ENCODE peak calls at places on chromosomes 7 and 10, in ten cellular contexts. One of them, this sample, is unnamed.
A peak's percentile ranks its signal among the peaks of the same experiment; 100 is the strongest.

GRCh38 chr7:66654275-66655112 is 25.8 kb downstream of the KCTD7 start:
- DNase-seq in AG09309: peak; percentile 84
- DNase-seq in aorta: peak; percentile 99
- DNase-seq in fibroblast of lung: peak; percentile 98
- DNase-seq in heart left ventricle: peak; percentile 98
- DNase-seq in right cardiac atrium: peak; percentile 99
- DNase-seq in right atrium auricular region: peak; percentile 99
- DNase-seq in IMR-90: peak; percentile 97
- DNase-seq in colonic mucosa: peak; percentile 99
- DNase-seq in fibroblast of the aortic adventitia: peak; percentile 97
- DNase-seq in this sample: peak; percentile 100

GRCh38 chr7:105429746-105430612 is 41.3 kb upstream of the SRPK2 start:
- DNase-seq in colonic mucosa: peak; percentile 53
- DNase-seq in right cardiac atrium: peak; percentile 58
- DNase-seq in fibroblast of the aortic adventitia: peak; percentile 61
- DNase-seq in aorta: no peak
- DNase-seq in AG09309: no peak
- DNase-seq in heart left ventricle: peak; percentile 29
- DNase-seq in fibroblast of lung: peak; percentile 57
- DNase-seq in right atrium auricular region: no peak
- DNase-seq in IMR-90: peak; percentile 47
- DNase-seq in this sample: no peak

GRCh38 chr10:69629897-69630650 is at the start of gene FAM241B:
- DNase-seq in colonic mucosa: peak; percentile 81
- DNase-seq in right cardiac atrium: peak; percentile 85
- DNase-seq in fibroblast of lung: peak; percentile 18
- DNase-seq in AG09309: no peak
- DNase-seq in heart left ventricle: peak; percentile 64
- DNase-seq in IMR-90: peak; percentile 5
- DNase-seq in right atrium auricular region: peak; percentile 57
- DNase-seq in fibroblast of the aortic adventitia: no peak
- DNase-seq in aorta: peak; percentile 91
- DNase-seq in this sample: peak; percentile 92

GRCh38 chr10:1102392-1102791 is 46.2 kb downstream of the WDR37 start:
- DNase-seq in right cardiac atrium: no peak
- DNase-seq in heart left ventricle: no peak
- DNase-seq in right atrium auricular region: no peak
- DNase-seq in AG09309: no peak
- DNase-seq in aorta: peak; percentile 56
- DNase-seq in fibroblast of the aortic adventitia: no peak
- DNase-seq in fibroblast of lung: no peak
- DNase-seq in colonic mucosa: no peak
- DNase-seq in IMR-90: peak; percentile 24
- DNase-seq in this sample: no peak

GRCh38 chr10:44168478-44168877 is 216.4 kb downstream of the CXCL12 start:
- DNase-seq in heart left ventricle: no peak
- DNase-seq in right cardiac atrium: no peak
- DNase-seq in fibroblast of the aortic adventitia: no peak
- DNase-seq in fibroblast of lung: no peak
- DNase-seq in AG09309: no peak
- DNase-seq in right atrium auricular region: no peak
- DNase-seq in aorta: no peak
- DNase-seq in IMR-90: no peak
- DNase-seq in colonic mucosa: no peak
- DNase-seq in this sample: no peak

GRCh38 chr10:111273635-111274034 is 196.8 kb downstream of the ADRA2A start:
- DNase-seq in right atrium auricular region: no peak
- DNase-seq in fibroblast of lung: no peak
- DNase-seq in colonic mucosa: no peak
- DNase-seq in aorta: no peak
- DNase-seq in heart left ventricle: no peak
- DNase-seq in right cardiac atrium: no peak
- DNase-seq in fibroblast of the aortic adventitia: no peak
- DNase-seq in IMR-90: no peak
- DNase-seq in AG09309: no peak
- DNase-seq in this sample: no peak

GRCh38 chr7:148941598-148942280 is 57.6 kb upstream of the EZH2 start:
- DNase-seq in heart left ventricle: peak; percentile 54
- DNase-seq in aorta: peak; percentile 79
- DNase-seq in right cardiac atrium: peak; percentile 70
- DNase-seq in right atrium auricular region: peak; percentile 63
- DNase-seq in AG09309: no peak
- DNase-seq in colonic mucosa: peak; percentile 68
- DNase-seq in IMR-90: peak; percentile 52
- DNase-seq in fibroblast of lung: peak; percentile 68
- DNase-seq in fibroblast of the aortic adventitia: peak; percentile 37
- DNase-seq in this sample: peak; percentile 70

GRCh38 chr10:132722391-132722790 is 63.6 kb downstream of the NKX6-2 start:
- DNase-seq in fibroblast of the aortic adventitia: no peak
- DNase-seq in IMR-90: no peak
- DNase-seq in right atrium auricular region: no peak
- DNase-seq in aorta: no peak
- DNase-seq in fibroblast of lung: no peak
- DNase-seq in heart left ventricle: no peak
- DNase-seq in right cardiac atrium: peak; percentile 9
- DNase-seq in AG09309: no peak
- DNase-seq in colonic mucosa: no peak
- DNase-seq in this sample: no peak

GRCh38 chr7:2273866-2274265 is 31.8 kb downstream of the NUDT1 start:
- DNase-seq in aorta: no peak
- DNase-seq in IMR-90: no peak
- DNase-seq in fibroblast of the aortic adventitia: no peak
- DNase-seq in heart left ventricle: no peak
- DNase-seq in colonic mucosa: no peak
- DNase-seq in right cardiac atrium: no peak
- DNase-seq in AG09309: no peak
- DNase-seq in fibroblast of lung: no peak
- DNase-seq in right atrium auricular region: no peak
- DNase-seq in this sample: peak; percentile 25

GRCh38 chr7:47400741-47401206 is 181.1 kb downstream of the TNS3 start:
- DNase-seq in right atrium auricular region: no peak
- DNase-seq in heart left ventricle: no peak
- DNase-seq in AG09309: no peak
- DNase-seq in IMR-90: no peak
- DNase-seq in colonic mucosa: no peak
- DNase-seq in fibroblast of lung: no peak
- DNase-seq in fibroblast of the aortic adventitia: no peak
- DNase-seq in right cardiac atrium: no peak
- DNase-seq in aorta: no peak
- DNase-seq in this sample: no peak

GRCh38 chr7:95470452-95470851 is 15.3 kb upstream of the ASB4 start:
- DNase-seq in colonic mucosa: peak; percentile 19
- DNase-seq in fibroblast of lung: peak; percentile 11
- DNase-seq in fibroblast of the aortic adventitia: no peak
- DNase-seq in IMR-90: peak; percentile 16
- DNase-seq in AG09309: peak; percentile 3
- DNase-seq in aorta: no peak
- DNase-seq in heart left ventricle: no peak
- DNase-seq in right atrium auricular region: no peak
- DNase-seq in right cardiac atrium: no peak
- DNase-seq in this sample: no peak

GRCh38 chr7:95469850-95470249 is 15.9 kb upstream of the ASB4 start:
- DNase-seq in colonic mucosa: no peak
- DNase-seq in right cardiac atrium: no peak
- DNase-seq in heart left ventricle: no peak
- DNase-seq in fibroblast of the aortic adventitia: no peak
- DNase-seq in fibroblast of lung: no peak
- DNase-seq in right atrium auricular region: no peak
- DNase-seq in aorta: no peak
- DNase-seq in IMR-90: no peak
- DNase-seq in AG09309: no peak
- DNase-seq in this sample: no peak

GRCh38 chr7:95469187-95469586 is 16.6 kb upstream of the ASB4 start:
- DNase-seq in fibroblast of lung: no peak
- DNase-seq in colonic mucosa: no peak
- DNase-seq in AG09309: no peak
- DNase-seq in fibroblast of the aortic adventitia: no peak
- DNase-seq in right atrium auricular region: no peak
- DNase-seq in aorta: no peak
- DNase-seq in right cardiac atrium: no peak
- DNase-seq in IMR-90: no peak
- DNase-seq in heart left ventricle: no peak
- DNase-seq in this sample: no peak

GRCh38 chr7:95472521-95473160 is 13.1 kb upstream of the ASB4 start:
- DNase-seq in aorta: no peak
- DNase-seq in AG09309: peak; percentile 5
- DNase-seq in heart left ventricle: no peak
- DNase-seq in fibroblast of lung: peak; percentile 24
- DNase-seq in right cardiac atrium: no peak
- DNase-seq in fibroblast of the aortic adventitia: peak; percentile 40
- DNase-seq in colonic mucosa: no peak
- DNase-seq in right atrium auricular region: no peak
- DNase-seq in IMR-90: peak; percentile 3
- DNase-seq in this sample: no peak

DNA sequence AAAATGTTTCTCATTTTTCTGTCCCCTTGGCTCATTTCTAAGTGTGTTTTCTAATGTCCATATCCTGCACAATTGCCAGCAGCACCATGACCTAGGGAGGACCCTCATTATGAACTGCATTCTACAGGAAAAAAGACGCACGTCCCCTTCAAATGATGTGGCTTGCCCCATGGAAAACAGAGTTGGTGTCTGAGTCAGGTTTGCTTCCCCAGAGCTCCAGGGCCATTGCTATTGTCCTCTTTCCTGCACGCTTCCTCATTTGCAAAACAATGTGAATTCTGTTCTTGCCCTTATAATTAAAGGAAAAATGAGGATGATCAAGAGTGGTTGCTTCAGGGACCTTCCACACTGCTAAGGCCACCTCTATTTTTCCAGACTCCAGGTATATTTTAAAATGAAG is 14.7 kb upstream of the ASB4 start:
- DNase-seq in IMR-90: no peak
- DNase-seq in aorta: no peak
- DNase-seq in AG09309: no peak
- DNase-seq in colonic mucosa: no peak
- DNase-seq in right cardiac atrium: no peak
- DNase-seq in right atrium auricular region: no peak
- DNase-seq in heart left ventricle: no peak
- DNase-seq in fibroblast of lung: no peak
- DNase-seq in fibroblast of the aortic adventitia: no peak
- DNase-seq in this sample: no peak
- H3K4me3 ChIP-seq in IMR-90: no peak overlapping the region
- H3K4me3 ChIP-seq in aorta: no peak overlapping the region
- H3K4me3 ChIP-seq in AG09309: no peak overlapping the region
- H3K4me3 ChIP-seq in colonic mucosa: no peak overlapping the region
- H3K4me3 ChIP-seq in right cardiac atrium: no peak overlapping the region
- H3K4me3 ChIP-seq in right atrium auricular region: no peak overlapping the region
- H3K4me3 ChIP-seq in heart left ventricle: no peak overlapping the region
- H3K4me3 ChIP-seq in fibroblast of lung: no peak overlapping the region
- H3K4me3 ChIP-seq in fibroblast of the aortic adventitia: no peak overlapping the region
- H3K4me3 ChIP-seq in this sample: no peak overlapping the region

GRCh38 chr7:78768859-78769258 is 684.6 kb downstream of the MAGI2 start:
- DNase-seq in fibroblast of the aortic adventitia: peak; percentile 1
- DNase-seq in right cardiac atrium: no peak
- DNase-seq in IMR-90: no peak
- DNase-seq in colonic mucosa: no peak
- DNase-seq in fibroblast of lung: no peak
- DNase-seq in AG09309: no peak
- DNase-seq in right atrium auricular region: no peak
- DNase-seq in heart left ventricle: no peak
- DNase-seq in aorta: no peak
- DNase-seq in this sample: no peak

GRCh38 chr7:78769551-78770101 is 683.8 kb downstream of the MAGI2 start:
- DNase-seq in fibroblast of the aortic adventitia: no peak
- DNase-seq in heart left ventricle: no peak
- DNase-seq in right cardiac atrium: no peak
- DNase-seq in IMR-90: no peak
- DNase-seq in aorta: no peak
- DNase-seq in right atrium auricular region: no peak
- DNase-seq in AG09309: no peak
- DNase-seq in fibroblast of lung: peak; percentile 13
- DNase-seq in colonic mucosa: no peak
- DNase-seq in this sample: no peak

GRCh38 chr7:78764571-78764970 is 688.9 kb downstream of the MAGI2 start:
- DNase-seq in right cardiac atrium: no peak
- DNase-seq in fibroblast of the aortic adventitia: no peak
- DNase-seq in aorta: no peak
- DNase-seq in right atrium auricular region: no peak
- DNase-seq in colonic mucosa: no peak
- DNase-seq in heart left ventricle: no peak
- DNase-seq in IMR-90: no peak
- DNase-seq in fibroblast of lung: no peak
- DNase-seq in AG09309: no peak
- DNase-seq in this sample: no peak

GRCh38 chr7:78762625-78763024 is 690.8 kb downstream of the MAGI2 start:
- DNase-seq in right atrium auricular region: no peak
- DNase-seq in heart left ventricle: no peak
- DNase-seq in right cardiac atrium: no peak
- DNase-seq in AG09309: no peak
- DNase-seq in aorta: no peak
- DNase-seq in IMR-90: no peak
- DNase-seq in colonic mucosa: no peak
- DNase-seq in fibroblast of the aortic adventitia: no peak
- DNase-seq in fibroblast of lung: no peak
- DNase-seq in this sample: no peak

GRCh38 chr7:78765985-78766729 is 687.3 kb downstream of the MAGI2 start:
- DNase-seq in AG09309: no peak
- DNase-seq in fibroblast of the aortic adventitia: peak; percentile 7
- DNase-seq in fibroblast of lung: no peak
- DNase-seq in right atrium auricular region: no peak
- DNase-seq in colonic mucosa: no peak
- DNase-seq in IMR-90: peak; percentile 50
- DNase-seq in right cardiac atrium: no peak
- DNase-seq in aorta: no peak
- DNase-seq in heart left ventricle: no peak
- DNase-seq in this sample: no peak
- H3K4me3 ChIP-seq in AG09309: no peak overlapping the region
- H3K4me3 ChIP-seq in fibroblast of the aortic adventitia: no peak overlapping the region
- H3K4me3 ChIP-seq in fibroblast of lung: no peak overlapping the region
- H3K4me3 ChIP-seq in right atrium auricular region: no peak overlapping the region
- H3K4me3 ChIP-seq in colonic mucosa: no peak overlapping the region
- H3K4me3 ChIP-seq in IMR-90: no peak overlapping the region
- H3K4me3 ChIP-seq in right cardiac atrium: no peak overlapping the region
- H3K4me3 ChIP-seq in aorta: no peak overlapping the region
- H3K4me3 ChIP-seq in heart left ventricle: no peak overlapping the region
- H3K4me3 ChIP-seq in this sample: no peak overlapping the region

DNA sequence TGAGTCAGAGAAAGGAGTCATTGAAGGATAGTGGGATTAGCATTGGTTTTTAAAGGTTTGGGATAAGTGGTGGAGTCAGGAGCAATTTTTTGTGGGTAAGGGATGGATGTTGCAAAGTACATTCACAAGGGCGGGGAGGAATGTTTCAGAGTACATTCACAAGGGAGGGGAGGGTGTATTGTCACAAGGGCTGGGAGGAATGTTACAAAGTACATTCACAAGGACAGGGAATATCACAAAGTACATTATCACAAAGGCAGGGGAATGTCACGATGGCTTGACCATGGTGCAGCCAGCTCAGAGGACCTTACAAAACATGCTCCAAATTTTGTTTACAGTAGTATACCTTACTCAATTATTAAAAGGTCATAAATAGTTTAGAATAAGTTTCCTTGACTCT is 30.3 kb downstream of the C1GALT1 start:
- DNase-seq in aorta: no peak
- DNase-seq in IMR-90: no peak
- DNase-seq in fibroblast of lung: no peak
- DNase-seq in fibroblast of the aortic adventitia: peak; percentile 16
- DNase-seq in right cardiac atrium: no peak
- DNase-seq in right atrium auricular region: no peak
- DNase-seq in heart left ventricle: no peak
- DNase-seq in colonic mucosa: no peak
- DNase-seq in AG09309: no peak
- DNase-seq in this sample: no peak
- H3K4me3 ChIP-seq in aorta: no peak overlapping the region
- H3K4me3 ChIP-seq in IMR-90: no peak overlapping the region
- H3K4me3 ChIP-seq in fibroblast of lung: no peak overlapping the region
- H3K4me3 ChIP-seq in fibroblast of the aortic adventitia: no peak overlapping the region
- H3K4me3 ChIP-seq in right cardiac atrium: no peak overlapping the region
- H3K4me3 ChIP-seq in right atrium auricular region: no peak overlapping the region
- H3K4me3 ChIP-seq in heart left ventricle: no peak overlapping the region
- H3K4me3 ChIP-seq in colonic mucosa: no peak overlapping the region
- H3K4me3 ChIP-seq in AG09309: no peak overlapping the region
- H3K4me3 ChIP-seq in this sample: no peak overlapping the region

GRCh38 chr7:3867847-3868246 is 566.8 kb downstream of the SDK1 start:
- DNase-seq in right cardiac atrium: peak; percentile 34
- DNase-seq in aorta: no peak
- DNase-seq in fibroblast of lung: peak; percentile 92
- DNase-seq in fibroblast of the aortic adventitia: peak; percentile 4
- DNase-seq in AG09309: no peak
- DNase-seq in IMR-90: peak; percentile 71
- DNase-seq in colonic mucosa: peak; percentile 31
- DNase-seq in heart left ventricle: no peak
- DNase-seq in right atrium auricular region: no peak
- DNase-seq in this sample: no peak
- H3K4me3 ChIP-seq in right cardiac atrium: no peak overlapping the region
- H3K4me3 ChIP-seq in aorta: no peak overlapping the region
- H3K4me3 ChIP-seq in fibroblast of lung: no peak overlapping the region
- H3K4me3 ChIP-seq in fibroblast of the aortic adventitia: no peak overlapping the region
- H3K4me3 ChIP-seq in AG09309: no peak overlapping the region
- H3K4me3 ChIP-seq in IMR-90: no peak overlapping the region
- H3K4me3 ChIP-seq in colonic mucosa: no peak overlapping the region
- H3K4me3 ChIP-seq in heart left ventricle: no peak overlapping the region
- H3K4me3 ChIP-seq in right atrium auricular region: no peak overlapping the region
- H3K4me3 ChIP-seq in this sample: no peak overlapping the region

This sample was measured in kidney.